ENCODE peak calls at places on chromosome 14, in seven cellular contexts. J, P, G, K, D, I and U are unnamed samples.

GRCh38 chr14:38941485-38941884 is 161.6 kb downstream of the SEC23A start:
- DNase-seq in J (no peak), P (no peak), G (no peak), K (no peak), D (no peak), I (no peak), U (peak)

GRCh38 chr14:43697003-43697402 is 810.1 kb downstream of the FSCB start:
- DNase-seq in J (no peak), P (no peak), G (no peak), K (no peak), D (no peak), I (no peak), U (no peak)

GRCh38 chr14:81970307-81970706 is 436.7 kb upstream of the SEL1L start:
- DNase-seq in J (no peak), P (no peak), G (no peak), K (no peak), D (no peak), I (no peak), U (no peak)

GRCh38 chr14:58636129-58636528 is 1.6 kb upstream of the DACT1 start:
- DNase-seq in J (no peak), P (no peak), G (no peak), K (no peak), D (no peak), I (no peak), U (no peak)

GRCh38 chr14:58193542-58193941 is 6.4 kb upstream of the ACTR10 start:
- DNase-seq in J (no peak), P (no peak), G (no peak), K (no peak), D (no peak), I (no peak), U (no peak)

GRCh38 chr14:49959822-49960408 is 67.0 kb downstream of the ARF6 start:
- DNase-seq in J (peak), P (peak), G (peak), K (no peak), D (no peak), I (no peak), U (peak)

GRCh38 chr14:26765768-26766550 is 168.1 kb upstream of the NOVA1 start:
- DNase-seq in J (no peak), P (no peak), G (no peak), K (peak), D (no peak), I (no peak), U (no peak)

GRCh38 chr14:65412881-65413738 is 580 bp downstream of the FUT8 start:
- DNase-seq in J (no peak), P (peak), G (no peak), K (peak), D (peak), I (no peak), U (peak)

GRCh38 chr14:55846852-55847471 is 267.0 kb downstream of the KTN1 start:
- DNase-seq in J (no peak), P (no peak), G (no peak), K (peak), D (no peak), I (no peak), U (peak)

GRCh38 chr14:65926935-65927700 is 514.6 kb downstream of the FUT8 start:
- DNase-seq in J (no peak), P (no peak), G (no peak), K (no peak), D (no peak), I (no peak), U (no peak)

GRCh38 chr14:53249059-53249458 is 95.9 kb upstream of the DDHD1 start:
- DNase-seq in J (no peak), P (no peak), G (no peak), K (peak), D (no peak), I (no peak), U (no peak)

GRCh38 chr14:20494935-20495766 is 10.2 kb upstream of the RNASE10 start:
- DNase-seq in J (no peak), P (no peak), G (no peak), K (no peak), D (no peak), I (no peak), U (no peak)

GRCh38 chr14:70190156-70190555 is 1.4 kb upstream of the SLC8A3 start:
- DNase-seq in J (no peak), P (no peak), G (peak), K (no peak), D (no peak), I (no peak), U (no peak)

GRCh38 chr14:98018626-98019025 is 1221.4 kb downstream of the VRK1 start:
- DNase-seq in J (no peak), P (no peak), G (no peak), K (no peak), D (no peak), I (no peak), U (no peak)

GRCh38 chr14:100711117-100711462 is 15.6 kb upstream of the DLK1 start:
- DNase-seq in J (no peak), P (no peak), G (no peak), K (no peak), D (no peak), I (peak), U (no peak)

GRCh38 chr14:89814126-89814525 is 140.4 kb downstream of the EFCAB11 start:
- DNase-seq in J (no peak), P (no peak), G (no peak), K (no peak), D (no peak), I (no peak), U (no peak)

DNA sequence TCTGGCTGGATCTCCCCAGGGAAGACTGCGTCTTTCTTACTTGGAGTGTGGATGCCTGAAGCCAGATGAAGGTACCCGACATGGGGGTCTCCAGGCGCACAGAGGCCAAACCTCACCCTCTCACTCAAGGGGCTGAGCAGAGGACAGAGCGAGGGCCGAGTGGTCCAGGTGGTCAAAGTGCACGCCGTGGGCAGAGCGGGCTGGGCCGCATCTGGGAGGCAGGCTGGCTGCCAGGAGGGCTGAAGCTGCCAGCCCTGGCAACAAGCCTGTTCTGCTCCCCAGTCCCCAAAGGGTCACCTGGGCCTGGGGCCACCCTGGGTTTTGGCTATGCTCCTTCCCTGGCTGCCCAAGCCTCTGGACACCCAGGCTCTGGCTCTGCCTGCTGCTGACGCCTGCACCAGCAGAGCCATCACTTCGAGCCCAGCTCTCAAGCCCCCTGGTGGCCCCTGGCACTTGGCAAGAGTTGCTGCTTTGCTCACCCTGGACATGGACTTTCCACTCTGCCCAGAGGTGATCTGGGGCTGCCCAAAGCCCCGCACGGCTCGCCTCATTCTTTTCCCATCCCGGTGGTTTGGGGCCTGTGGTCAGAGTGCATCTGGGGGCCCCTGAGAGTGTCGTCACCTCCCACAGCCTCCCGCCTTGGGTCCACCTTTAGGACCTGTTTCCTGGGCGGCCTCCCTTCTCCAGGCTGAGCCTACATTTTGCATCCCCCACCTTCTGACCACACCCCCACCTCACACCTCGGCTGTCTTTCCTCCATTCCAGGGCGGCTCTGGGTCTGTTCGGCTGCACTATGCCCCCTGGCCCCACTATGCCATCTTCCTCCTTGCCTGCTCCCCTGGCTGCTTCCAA is 2.8 kb downstream of the ADSS1 start:
- DNase-seq in J (no peak), P (no peak), G (peak), K (no peak), D (no peak), I (no peak), U (no peak)
- TF ChIP-seq CTCF in J (no peak), P (peak), G (no peak), K (peak), D (no peak), I (no peak), U (no peak)

GRCh38 chr14:102930753-102931579 is 8.5 kb downstream of the AMN start:
- DNase-seq in J (no peak), P (no peak), G (no peak), K (peak), D (peak), I (peak), U (no peak)

GRCh38 chr14:102928412-102929348 is 6.2 kb downstream of the AMN start:
- DNase-seq in J (peak), P (peak), G (peak), K (no peak), D (peak), I (peak), U (peak)

GRCh38 chr14:102929349-102930137 is 7.1 kb downstream of the AMN start:
- DNase-seq in J (peak), P (no peak), G (peak), K (no peak), D (peak), I (peak), U (no peak)

GRCh38 chr14:102931580-102932285 is 9.3 kb downstream of the AMN start:
- DNase-seq in J (peak), P (no peak), G (no peak), K (no peak), D (no peak), I (peak), U (no peak)

GRCh38 chr14:102930138-102930752 is 7.8 kb downstream of the AMN start:
- DNase-seq in J (no peak), P (no peak), G (peak), K (no peak), D (no peak), I (peak), U (no peak)
- TF ChIP-seq CTCF in J (no peak), P (no peak), G (no peak), K (no peak), D (no peak), I (no peak), U (no peak)

GRCh38 chr14:103279129-103280025 is 54.7 kb upstream of the EIF5 start:
- DNase-seq in J (no peak), P (no peak), G (peak), K (no peak), D (no peak), I (no peak), U (no peak)
- TF ChIP-seq CTCF in J (no peak), P (no peak), G (no peak), K (no peak), D (no peak), I (no peak), U (no peak)

GRCh38 chr14:67428501-67429031 is 16.6 kb upstream of the PLEK2 start:
- DNase-seq in J (no peak), P (no peak), G (no peak), K (peak), D (peak), I (no peak), U (no peak)
- TF ChIP-seq CTCF in J (no peak), P (no peak), G (no peak), K (no peak), D (no peak), I (no peak), U (no peak)

DNA sequence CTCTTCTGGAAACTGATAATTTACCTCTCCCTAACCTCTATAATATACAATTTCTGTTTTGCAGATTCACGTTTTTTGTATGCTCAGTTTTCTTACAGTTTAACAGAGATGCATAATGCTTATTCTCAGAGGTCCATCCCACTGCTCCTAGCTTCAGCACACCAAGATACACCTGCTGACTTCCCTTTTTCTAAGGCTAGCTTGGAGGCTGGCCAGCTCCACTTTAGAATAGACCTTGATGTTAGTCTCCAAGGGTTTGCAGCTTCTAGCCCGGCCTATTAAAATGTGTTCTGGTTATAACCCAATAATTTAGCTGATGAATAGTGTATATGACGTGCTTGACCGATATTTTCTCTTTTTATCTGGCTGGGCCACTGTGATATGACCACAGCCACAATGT is 261.2 kb downstream of the EGLN3 start:
- DNase-seq in J (no peak), P (no peak), G (no peak), K (no peak), D (no peak), I (no peak), U (no peak)
- TF ChIP-seq CTCF in J (no peak), P (no peak), G (no peak), K (no peak), D (no peak), I (no peak), U (no peak)